ENCODE peak calls at places on chromosomes 7 and 10, in six cellular contexts. M, H, B, G, S and W are unnamed samples. For H3K27me3, the result is how much of the 10 kb centered on the place peaks cover.

GRCh38 chr10:129079705-129080104 is 387.3 kb upstream of the MGMT start:
- DNase-seq in M (no peak), H (no peak), B (no peak), G (no peak), S (no peak), W (no peak)

GRCh38 chr7:47601119-47601880 is 19.4 kb upstream of the TNS3 start:
- DNase-seq in M (peak), H (peak), B (no peak), G (no peak), S (no peak), W (peak)

GRCh38 chr10:29921071-29921446 is 138.3 kb downstream of the JCAD start:
- DNase-seq in M (no peak), H (no peak), B (no peak), G (no peak), S (no peak), W (peak)

GRCh38 chr10:114471906-114472873 is 67.9 kb upstream of the AFAP1L2 start:
- DNase-seq in M (no peak), H (no peak), B (no peak), G (no peak), S (peak), W (no peak)

GRCh38 chr7:2710256-2710655 is 22.3 kb downstream of the AMZ1 start:
- DNase-seq in M (no peak), H (no peak), B (no peak), G (no peak), S (no peak), W (no peak)

GRCh38 chr10:68721673-68721963 is 579 bp downstream of the CCAR1 start:
- DNase-seq in M (no peak), H (no peak), B (no peak), G (no peak), S (peak), W (no peak)

GRCh38 chr7:30717181-30717580 is 34.8 kb upstream of the INMT start:
- DNase-seq in M (no peak), H (no peak), B (peak), G (no peak), S (peak), W (peak)

GRCh38 chr10:70715853-70716795 is 43.8 kb downstream of the ADAMTS14 start:
- DNase-seq in M (peak), H (peak), B (peak), G (no peak), S (peak), W (peak)

GRCh38 chr7:28180364-28181147 is at the start of gene JAZF1:
- DNase-seq in M (peak), H (peak), B (no peak), G (no peak), S (peak), W (peak)

GRCh38 chr10:110918633-110919348 is at the start of gene BBIP1:
- DNase-seq in M (peak), H (peak), B (peak), G (peak), S (no peak), W (peak)

GRCh38 chr7:2373124-2373556 is 18.5 kb downstream of the EIF3B start:
- DNase-seq in M (no peak), H (no peak), B (no peak), G (no peak), S (no peak), W (peak)

GRCh38 chr7:103447073-103447960 is 1.3 kb upstream of the SLC26A5 start:
- DNase-seq in M (peak), H (peak), B (peak), G (no peak), S (peak), W (peak)

GRCh38 chr10:15661574-15661973 is 58.1 kb downstream of the ITGA8 start:
- DNase-seq in M (no peak), H (no peak), B (no peak), G (no peak), S (no peak), W (no peak)

GRCh38 chr7:1579481-1580421 is 9.9 kb upstream of the PSMG3 start:
- DNase-seq in M (peak), H (peak), B (no peak), G (no peak), S (peak), W (peak)

GRCh38 chr7:44145969-44146897 is 5.1 kb upstream of the MYL7 start:
- DNase-seq in M (peak), H (peak), B (no peak), G (no peak), S (peak), W (no peak)

GRCh38 chr10:86034710-86035109 is 331.9 kb downstream of the GRID1 start:
- DNase-seq in M (no peak), H (no peak), B (no peak), G (no peak), S (no peak), W (no peak)

GRCh38 chr7:2610466-2610865 is 21.3 kb upstream of the TTYH3 start:
- DNase-seq in M (no peak), H (no peak), B (no peak), G (no peak), S (no peak), W (no peak)

GRCh38 chr10:83375274-83375673 is 764.0 kb upstream of the GHITM start:
- DNase-seq in M (no peak), H (no peak), B (no peak), G (no peak), S (no peak), W (no peak)

GRCh38 chr7:17546206-17546998 is 247.9 kb downstream of the AHR start:
- DNase-seq in M (peak), H (peak), B (no peak), G (no peak), S (no peak), W (peak)

GRCh38 chr10:78904196-78904595 is 164.6 kb upstream of the ZMIZ1 start:
- DNase-seq in M (no peak), H (no peak), B (no peak), G (no peak), S (no peak), W (no peak)

GRCh38 chr10:58065529-58065815 is 202.2 kb downstream of the IPMK start:
- DNase-seq in M (no peak), H (no peak), B (no peak), G (no peak), S (no peak), W (no peak)

GRCh38 chr10:58066979-58067378 is 200.7 kb downstream of the IPMK start:
- DNase-seq in M (no peak), H (no peak), B (no peak), G (no peak), S (no peak), W (no peak)

GRCh38 chr10:58064714-58065528 is 202.8 kb downstream of the IPMK start:
- DNase-seq in M (peak), H (peak), B (peak), G (no peak), S (peak), W (peak)

GRCh38 chr10:58063854-58064480 is 203.7 kb downstream of the IPMK start:
- DNase-seq in M (no peak), H (no peak), B (no peak), G (no peak), S (no peak), W (no peak)

GRCh38 chr10:58066126-58066525 is 201.6 kb downstream of the IPMK start:
- DNase-seq in M (no peak), H (no peak), B (no peak), G (no peak), S (no peak), W (no peak)
- H3K27me3 ChIP-seq in M (under half), H (under half), B (under half), G (under half), S (under half), W (under half)

GRCh38 chr10:14219411-14219810 is 111.3 kb downstream of the FRMD4A start:
- DNase-seq in M (no peak), H (peak), B (no peak), G (no peak), S (no peak), W (peak)

GRCh38 chr10:14220026-14220425 is 110.7 kb downstream of the FRMD4A start:
- DNase-seq in M (no peak), H (peak), B (no peak), G (no peak), S (no peak), W (no peak)

GRCh38 chr10:14225374-14225773 is 105.3 kb downstream of the FRMD4A start:
- DNase-seq in M (no peak), H (no peak), B (no peak), G (no peak), S (no peak), W (no peak)
- H3K27me3 ChIP-seq in M (under half), H (half or more), B (under half), G (under half), S (under half), W (under half)

DNA sequence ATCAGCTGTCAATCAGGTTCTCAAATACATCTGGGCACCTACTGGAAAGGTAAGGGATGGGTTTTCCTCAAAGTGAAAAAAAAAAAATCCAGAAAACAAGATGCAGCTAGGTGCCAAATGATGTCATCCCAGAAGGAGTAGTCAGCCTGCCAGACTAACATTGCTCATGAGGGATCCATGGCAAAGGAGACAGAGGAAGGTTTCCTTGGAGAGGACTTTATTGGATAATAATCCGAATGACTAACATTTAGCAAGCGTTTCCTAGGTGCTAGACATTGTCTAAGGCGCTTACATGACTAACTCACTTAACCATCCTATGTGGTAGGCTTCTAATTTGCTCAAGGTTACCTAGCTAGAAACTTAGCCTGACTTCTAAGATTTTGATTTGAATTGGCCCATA is 125.8 kb upstream of the CXCL12 start:
- DNase-seq in M (no peak), H (peak), B (no peak), G (no peak), S (no peak), W (peak)
- H3K27me3 ChIP-seq in M (under half), H (under half), B (under half), G (under half), S (under half), W (under half)

GRCh38 chr10:21134645-21135395 is 237.7 kb upstream of the NEBL start:
- DNase-seq in M (no peak), H (no peak), B (peak), G (no peak), S (no peak), W (peak)

GRCh38 chr10:21138769-21139324 is 241.7 kb upstream of the NEBL start:
- DNase-seq in M (no peak), H (no peak), B (no peak), G (no peak), S (no peak), W (no peak)

GRCh38 chr10:21130683-21131442 is 233.8 kb upstream of the NEBL start:
- DNase-seq in M (no peak), H (no peak), B (no peak), G (no peak), S (no peak), W (no peak)

GRCh38 chr10:21130108-21130507 is 233.0 kb upstream of the NEBL start:
- DNase-seq in M (no peak), H (no peak), B (no peak), G (no peak), S (no peak), W (no peak)

DNA sequence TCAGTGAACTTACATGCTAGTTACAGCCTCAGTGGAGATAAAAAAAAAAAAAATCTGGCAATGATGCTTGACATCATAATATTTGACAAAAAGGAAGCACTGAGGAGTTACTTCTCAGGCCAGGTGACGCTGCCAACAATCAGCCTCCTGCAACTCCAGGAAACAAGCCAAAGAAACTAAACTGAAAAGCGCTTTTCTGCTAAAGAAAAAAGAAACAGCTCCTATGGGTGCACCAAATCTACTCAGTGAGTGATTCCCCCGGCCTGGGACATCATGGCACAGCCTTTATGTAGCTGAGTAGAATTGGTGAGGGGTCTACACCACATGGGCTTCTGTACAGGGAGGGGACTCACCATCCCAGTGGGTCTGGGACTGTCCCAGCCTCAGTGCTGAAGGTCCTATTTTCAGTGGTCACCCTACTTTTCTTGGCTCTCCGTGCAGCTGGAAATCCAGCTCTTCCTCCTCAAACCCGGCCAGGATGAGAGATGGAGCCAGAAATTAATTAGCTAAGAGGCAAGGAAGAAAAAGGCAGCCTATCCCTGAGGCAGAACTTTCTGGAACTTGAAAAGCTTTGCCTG is 238.4 kb upstream of the NEBL start:
- DNase-seq in M (no peak), H (no peak), B (no peak), G (no peak), S (no peak), W (no peak)
- H3K27me3 ChIP-seq in M (under half), H (under half), B (under half), G (under half), S (under half), W (under half)

DNA sequence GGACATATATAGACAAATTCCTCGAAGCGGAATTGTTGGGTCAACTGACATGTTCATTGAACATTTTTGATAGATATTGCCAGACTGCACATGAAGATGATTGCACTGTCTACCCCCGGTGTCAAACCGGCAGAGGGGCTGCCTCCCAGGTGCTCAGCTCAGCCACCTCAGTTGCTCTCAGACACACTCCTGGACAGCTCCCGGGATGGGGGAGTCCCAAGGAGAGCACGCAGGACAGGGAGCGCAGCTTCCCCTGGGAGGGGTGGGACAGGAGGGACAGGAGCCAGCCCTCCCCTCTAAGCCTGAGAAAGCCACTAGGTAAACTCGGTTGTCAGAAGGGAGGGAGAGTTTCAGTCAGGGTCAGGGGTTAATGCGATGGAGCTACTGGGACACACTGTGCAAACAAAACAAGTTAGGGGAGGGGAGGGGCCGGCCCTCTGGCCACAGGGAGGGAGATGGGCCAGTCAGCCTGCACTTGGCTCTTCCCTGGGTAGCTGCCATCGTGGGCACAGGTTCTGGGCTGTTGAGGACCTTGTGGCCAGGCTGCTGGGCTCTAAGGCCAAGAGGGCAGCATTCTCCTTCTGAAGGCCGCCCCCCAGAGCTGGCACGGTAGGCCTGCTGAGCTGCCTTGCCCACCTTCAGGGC is 31.1 kb downstream of the KAZALD1 start:
- DNase-seq in M (no peak), H (no peak), B (no peak), G (no peak), S (peak), W (no peak)
- H3K27me3 ChIP-seq in M (under half), H (half or more), B (under half), G (under half), S (under half), W (under half)

GRCh38 chr7:366171-366916 is 76.4 kb downstream of the FOXL3 start:
- DNase-seq in M (peak), H (peak), B (no peak), G (no peak), S (no peak), W (no peak)

GRCh38 chr7:365593-365992 is 75.6 kb downstream of the FOXL3 start:
- DNase-seq in M (no peak), H (no peak), B (no peak), G (no peak), S (no peak), W (no peak)

GRCh38 chr7:362416-363096 is 72.6 kb downstream of the FOXL3 start:
- DNase-seq in M (peak), H (peak), B (no peak), G (no peak), S (no peak), W (no peak)

GRCh38 chr7:363626-364025 is 73.7 kb downstream of the FOXL3 start:
- DNase-seq in M (no peak), H (no peak), B (no peak), G (no peak), S (no peak), W (no peak)

DNA sequence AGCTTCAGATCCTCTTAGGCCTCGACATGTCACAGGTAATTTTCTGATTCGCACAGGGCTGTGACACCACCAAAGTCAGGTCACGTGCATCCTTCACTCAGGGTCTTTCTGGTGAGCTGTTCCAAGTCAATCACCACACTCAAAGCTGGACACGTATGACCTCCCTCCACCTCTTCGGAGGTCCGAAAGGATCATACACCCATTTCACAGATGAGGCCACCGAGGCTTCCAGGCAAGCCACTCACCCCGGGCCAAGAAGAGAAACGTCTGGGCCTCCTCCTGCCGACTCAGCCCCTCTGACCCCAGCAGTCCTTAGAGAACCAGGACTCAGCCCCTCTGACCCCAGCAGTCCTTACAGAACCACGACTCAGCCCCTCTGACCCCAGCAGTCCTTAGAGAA is 74.6 kb downstream of the FOXL3 start:
- DNase-seq in M (no peak), H (no peak), B (no peak), G (no peak), S (no peak), W (no peak)
- H3K27me3 ChIP-seq in M (under half), H (under half), B (under half), G (under half), S (under half), W (under half)

DNA sequence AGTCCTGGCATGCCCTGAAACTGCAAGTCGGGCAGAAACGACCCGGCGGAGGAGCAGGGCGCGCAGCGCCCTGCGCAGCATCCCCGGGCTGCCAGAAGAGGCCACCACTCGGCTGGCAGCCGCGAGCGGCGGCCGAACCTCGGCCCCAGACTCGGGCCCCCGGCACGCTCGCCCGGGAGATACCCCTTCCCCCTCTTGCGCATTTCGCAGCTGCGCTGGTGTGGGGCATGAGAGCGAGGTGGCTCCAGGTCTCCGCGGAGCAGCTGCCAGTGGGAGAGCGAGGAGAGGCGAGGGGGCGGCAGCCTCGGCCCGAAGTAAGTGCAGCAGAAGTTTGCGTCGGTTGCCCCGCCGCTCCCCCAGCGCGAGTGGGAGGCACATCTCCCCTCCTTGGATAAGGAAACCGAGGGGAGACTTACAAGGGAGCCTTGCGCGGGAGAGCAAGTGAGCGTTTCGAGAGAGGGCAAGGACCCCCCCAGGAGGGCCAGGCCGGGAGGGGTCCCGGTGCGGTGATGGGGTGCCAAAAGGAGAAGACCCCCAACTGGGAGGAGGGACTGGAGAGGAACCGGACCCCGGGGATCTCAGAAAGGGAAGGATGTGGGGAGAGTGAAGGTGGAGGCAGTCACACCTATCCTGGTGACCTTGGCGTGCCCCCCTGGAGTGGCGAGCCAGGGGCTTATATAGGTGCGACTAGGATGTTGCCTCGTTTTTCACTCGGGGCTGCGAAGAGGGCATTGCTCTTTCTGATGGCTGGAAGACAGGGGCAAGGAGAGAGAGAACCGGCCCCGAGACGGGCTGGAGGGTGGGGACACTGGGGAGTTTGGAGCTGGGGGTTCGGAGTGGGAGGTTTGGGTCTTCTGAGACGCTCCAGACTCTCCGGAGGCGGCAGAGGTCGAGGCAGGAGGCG is 256.3 kb downstream of the OTUD1 start:
- DNase-seq in M (no peak), H (no peak), B (no peak), G (no peak), S (peak), W (no peak)
- H3K27me3 ChIP-seq in M (under half), H (under half), B (under half), G (under half), S (half or more), W (under half)